ENCODE peak calls at places on chromosomes 3 and 15, in seven cellular contexts. J, V, G, O, H, P and S are unnamed samples.

GRCh38 chr15:76576526-76577279 is 240.1 kb downstream of the ISL2 start:
- DNase-seq in J (no peak), V (peak), G (no peak), O (peak), H (peak), P (no peak), S (peak)

GRCh38 chr3:159583662-159584061 is 405.0 kb upstream of the IL12A start:
- DNase-seq in J (no peak), V (no peak), G (no peak), O (peak), H (no peak), P (no peak), S (no peak)

GRCh38 chr3:18370672-18371071 is 54.5 kb downstream of the SATB1 start:
- DNase-seq in J (no peak), V (no peak), G (no peak), O (no peak), H (no peak), P (no peak), S (no peak)

GRCh38 chr3:136994772-136995516 is 37.2 kb downstream of the IL20RB start:
- DNase-seq in J (no peak), V (peak), G (no peak), O (peak), H (peak), P (no peak), S (no peak)

GRCh38 chr3:197959500-197959890 is 522 bp upstream of the LMLN start:
- DNase-seq in J (no peak), V (no peak), G (no peak), O (no peak), H (no peak), P (no peak), S (no peak)

GRCh38 chr3:183904833-183905780 is 20.4 kb upstream of the PARL start:
- DNase-seq in J (no peak), V (no peak), G (no peak), O (no peak), H (no peak), P (no peak), S (no peak)

GRCh38 chr3:14148041-14148985 is 23.5 kb downstream of the TMEM43 start:
- DNase-seq in J (peak), V (no peak), G (no peak), O (no peak), H (no peak), P (no peak), S (peak)

GRCh38 chr3:195551381-195551978 is 8.4 kb upstream of the PPP1R2 start:
- DNase-seq in J (no peak), V (no peak), G (no peak), O (no peak), H (no peak), P (no peak), S (no peak)